ENCODE peak calls at places on chromosomes 2 and 18, in seven cellular contexts. Y is endothelial cell of umbilical vein, Q is left lung, U is sigmoid colon, O is spleen, H is osteoblast, G is heart left ventricle. V is an unnamed sample.

GRCh38 chr2:218744615-218745014 is 34.0 kb downstream of the TTLL4 start:
- DNase-seq in Y (no peak), Q (no peak), U (no peak), O (no peak), H (no peak), G (no peak), V (no peak)

GRCh38 chr2:174217883-174218282 is 30.4 kb downstream of the OLA1 start:
- DNase-seq in Y (no peak), Q (no peak), U (no peak), O (no peak), H (no peak), G (no peak), V (peak; percentile 14)

GRCh38 chr2:217897816-217898806 is 104.7 kb downstream of the TNS1 start:
- DNase-seq in Y (no peak), Q (peak; percentile 88), U (peak; percentile 90), O (no peak), H (peak; percentile 64), G (peak; percentile 82), V (peak; percentile 19)

GRCh38 chr2:234981197-234982095 is 29.6 kb downstream of the SH3BP4 start:
- DNase-seq in Y (peak; percentile 99), Q (no peak), U (peak; percentile 85), O (no peak), H (peak; percentile 97), G (peak; percentile 85), V (peak; percentile 68)

GRCh38 chr18:55320399-55321255 is 267.4 kb downstream of the TCF4 start:
- DNase-seq in Y (peak; percentile 24), Q (no peak), U (no peak), O (no peak), H (peak; percentile 13), G (no peak), V (no peak)

GRCh38 chr2:118120001-118120400 is 31.7 kb downstream of the INSIG2 start:
- DNase-seq in Y (no peak), Q (no peak), U (no peak), O (no peak), H (no peak), G (no peak), V (no peak)

GRCh38 chr2:9187620-9188214 is 18.9 kb upstream of the ASAP2 start:
- DNase-seq in Y (no peak), Q (no peak), U (no peak), O (no peak), H (peak; percentile 87), G (no peak), V (no peak)

GRCh38 chr18:38790786-38791185 is 1225.2 kb upstream of the CELF4 start:
- DNase-seq in Y (no peak), Q (no peak), U (no peak), O (no peak), H (no peak), G (no peak), V (no peak)

GRCh38 chr2:11419781-11420180 is 46.2 kb downstream of the E2F6 start:
- DNase-seq in Y (no peak), Q (no peak), U (no peak), O (no peak), H (no peak), G (peak; percentile 64), V (no peak)

GRCh38 chr2:33589444-33589843 is 9.7 kb downstream of the FAM98A start:
- DNase-seq in Y (peak; percentile 64), Q (no peak), U (no peak), O (no peak), H (no peak), G (no peak), V (no peak)

GRCh38 chr2:1744151-1744445 is 217 bp downstream of the PXDN start:
- DNase-seq in Y (peak; percentile 42), Q (peak; percentile 77), U (peak; percentile 75), O (peak; percentile 73), H (no peak), G (no peak), V (no peak)

GRCh38 chr2:12675352-12675795 is 41.4 kb upstream of the TRIB2 start:
- DNase-seq in Y (peak; percentile 69), Q (no peak), U (no peak), O (no peak), H (no peak), G (peak; percentile 51), V (peak; percentile 98)

GRCh38 chr2:128520340-128520739 is 201.7 kb upstream of the HS6ST1 start:
- DNase-seq in Y (no peak), Q (no peak), U (no peak), O (no peak), H (no peak), G (no peak), V (no peak)

GRCh38 chr2:152635635-152636298 is 81.5 kb downstream of the PRPF40A start:
- DNase-seq in Y (peak; percentile 58), Q (no peak), U (peak; percentile 67), O (peak; percentile 75), H (peak; percentile 89), G (peak; percentile 39), V (peak; percentile 68)

GRCh38 chr2:143946436-143947385 is 573.2 kb downstream of the ZEB2 start:
- DNase-seq in Y (no peak), Q (no peak), U (no peak), O (no peak), H (no peak), G (no peak), V (no peak)

GRCh38 chr2:70471129-70471528 is 82.5 kb downstream of the TGFA start:
- DNase-seq in Y (no peak), Q (no peak), U (no peak), O (no peak), H (no peak), G (no peak), V (no peak)

GRCh38 chr2:62199392-62200125 is 3.6 kb downstream of the B3GNT2 start:
- DNase-seq in Y (no peak), Q (no peak), U (no peak), O (no peak), H (no peak), G (no peak), V (no peak)

GRCh38 chr2:25250331-25251031 is 82.1 kb upstream of the POMC start:
- DNase-seq in Y (no peak), Q (no peak), U (no peak), O (no peak), H (peak; percentile 95), G (peak; percentile 27), V (no peak)

GRCh38 chr2:179132076-179132475 is 82.1 kb upstream of the CCDC141 start:
- DNase-seq in Y (no peak), Q (no peak), U (no peak), O (no peak), H (no peak), G (no peak), V (peak; percentile 4)

GRCh38 chr2:181275643-181276070 is 181.5 kb upstream of the ITGA4 start:
- DNase-seq in Y (no peak), Q (no peak), U (no peak), O (no peak), H (no peak), G (peak; percentile 26), V (peak; percentile 15)

GRCh38 chr2:219538488-219539294 is 4.9 kb downstream of the CHPF start:
- DNase-seq in Y (no peak), Q (no peak), U (no peak), O (no peak), H (no peak), G (no peak), V (no peak)

GRCh38 chr18:26579941-26580618 is 31.7 kb upstream of the KCTD1 start:
- DNase-seq in Y (peak; percentile 3), Q (no peak), U (no peak), O (no peak), H (no peak), G (no peak), V (peak; percentile 26)

GRCh38 chr18:23619388-23619873 is 33.1 kb upstream of the NPC1 start:
- DNase-seq in Y (peak; percentile 20), Q (peak; percentile 85), U (no peak), O (peak; percentile 76), H (peak; percentile 83), G (no peak), V (no peak)

DNA sequence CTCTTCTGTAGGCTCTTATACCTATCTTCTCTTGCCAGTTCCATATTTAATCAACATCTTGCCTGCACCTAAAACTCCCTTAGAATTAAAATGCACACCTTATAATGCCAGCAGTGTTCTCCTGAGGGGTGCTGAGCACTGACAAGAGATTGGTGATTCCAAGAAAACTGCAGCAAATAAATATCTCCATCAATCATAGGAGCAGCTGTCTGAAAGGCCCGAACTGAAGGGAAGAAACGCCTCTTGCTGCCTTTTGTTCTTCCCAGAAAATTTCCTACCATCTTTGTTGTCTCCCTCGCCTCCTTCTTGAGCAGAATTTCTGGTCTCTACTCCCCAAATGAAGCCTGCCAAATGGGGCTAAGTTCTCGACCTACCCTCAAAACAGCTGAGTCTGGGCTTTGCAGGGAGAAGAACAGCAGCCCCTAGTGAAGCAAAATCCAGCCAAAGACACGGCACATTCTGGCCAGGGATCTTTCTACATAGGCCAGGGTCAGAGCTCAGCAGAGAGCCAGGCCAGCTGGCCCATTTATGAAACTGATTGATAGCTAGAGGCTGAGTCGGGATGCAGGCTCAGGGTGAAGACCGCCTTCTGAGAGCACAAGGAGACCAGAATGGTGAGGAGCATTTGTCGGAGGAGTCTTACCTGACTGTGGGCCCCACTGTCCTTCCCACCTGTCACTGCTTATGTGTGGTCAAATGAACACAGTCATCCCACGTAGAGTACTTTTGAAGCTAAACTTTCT is 20.4 kb upstream of the TMEM247 start:
- DNase-seq in Y (no peak), Q (no peak), U (no peak), O (no peak), H (no peak), G (no peak), V (no peak)
- H3K27ac ChIP-seq in Y (no peak overlapping the region), Q (peak overlapping the region; percentile 62), U (peak overlapping the region; percentile 60), O (no peak overlapping the region), H (no peak overlapping the region), G (no peak overlapping the region), V (no peak overlapping the region)

GRCh38 chr2:95231723-95232122 is 24.4 kb downstream of the ZNF892 start:
- DNase-seq in Y (peak; percentile 45), Q (no peak), U (no peak), O (no peak), H (peak; percentile 83), G (peak; percentile 40), V (peak; percentile 55)
- H3K9me3 ChIP-seq in Y (no peaks in the 10 kb centered on the region), Q (no peaks in the 10 kb centered on the region), U (peaks cover 7% of the 10 kb centered on the region), O (peaks cover 7% of the 10 kb centered on the region), H (no peaks in the 10 kb centered on the region), G (no peaks in the 10 kb centered on the region), V (no peaks in the 10 kb centered on the region)

GRCh38 chr2:48471048-48471474 is 58.9 kb upstream of the STON1 start:
- DNase-seq in Y (peak; percentile 83), Q (no peak), U (no peak), O (no peak), H (peak; percentile 56), G (no peak), V (peak; percentile 85)

GRCh38 chr2:48464264-48464663 is 65.7 kb upstream of the STON1 start:
- DNase-seq in Y (no peak), Q (no peak), U (no peak), O (no peak), H (no peak), G (no peak), V (no peak)

GRCh38 chr2:48474599-48475298 is 55.2 kb upstream of the STON1 start:
- DNase-seq in Y (no peak), Q (no peak), U (no peak), O (no peak), H (no peak), G (no peak), V (no peak)

GRCh38 chr2:48467637-48468036 is 62.3 kb upstream of the STON1 start:
- DNase-seq in Y (no peak), Q (no peak), U (no peak), O (no peak), H (no peak), G (no peak), V (no peak)

GRCh38 chr2:48469731-48470130 is 60.2 kb upstream of the STON1 start:
- DNase-seq in Y (no peak), Q (no peak), U (no peak), O (no peak), H (no peak), G (no peak), V (peak; percentile 57)
- H3K4me3 ChIP-seq in Y (no peak overlapping the region), Q (no peak overlapping the region), U (no peak overlapping the region), O (no peak overlapping the region), H (no peak overlapping the region), G (no peak overlapping the region), V (no peak overlapping the region)

GRCh38 chr2:96254592-96254991 is 11.2 kb downstream of the TMEM127 start:
- DNase-seq in Y (peak; percentile 84), Q (no peak), U (peak; percentile 58), O (no peak), H (no peak), G (peak; percentile 52), V (no peak)
- H3K27ac ChIP-seq in Y (peak overlapping the region; percentile 1), Q (peak overlapping the region; percentile 95), U (no peak overlapping the region), O (peak overlapping the region; percentile 89), H (no peak overlapping the region), G (peak overlapping the region; percentile 94), V (no peak overlapping the region)